ENCODE peak calls at places on chromosomes 6 and 20, in eight cellular contexts. K is activated T-helper 1 cell treated with anti-CD3 and anti-CD28 coated beads, Interleukin-12 subunit alpha, Interleukin-12 subunit beta, Interleukin-2, Interleukin-4 antibody, amounts not matched to agents 30 ng/mL and 10 ng/mL and 1 ng/mL, durations not matched to agents 14 hours and 24 hours and 36 hours; Q is activated CD4-positive, alpha-beta T cell treated with anti-CD3 and anti-CD28 coated beads, Interleukin-2, amount 50 U/mL, for 1 hour; F is caudate nucleus; G is AG04450; M is tibial nerve; S is lung microvascular endothelial cell; I is breast epithelium. N is an unnamed sample.

GRCh38 chr20:23225407-23226060 is 125.1 kb upstream of the NXT1 start:
- DNase-seq in S (peak), I (no peak), K (no peak), Q (no peak), G (peak), M (peak), F (no peak), N (no peak)

GRCh38 chr6:36028887-36029324 is 1.3 kb downstream of the MAPK14 start:
- DNase-seq in S (peak), Q (peak), F (peak), K (peak), M (peak), I (no peak), G (no peak), N (peak)

GRCh38 chr6:105849741-105850140 is 236.4 kb upstream of the PRDM1 start:
- DNase-seq in M (no peak), S (no peak), I (no peak), G (no peak), F (no peak), K (no peak), Q (no peak), N (no peak)

GRCh38 chr6:31049518-31049917 is 39.2 kb downstream of the MUC22 start:
- DNase-seq in F (no peak), G (no peak), M (no peak), I (no peak), S (peak), Q (no peak), K (no peak), N (no peak)

GRCh38 chr6:40586800-40587201 is 363 bp downstream of the LRFN2 start:
- DNase-seq in Q (no peak), I (no peak), S (peak), G (no peak), K (no peak), M (no peak), F (no peak), N (no peak)

GRCh38 chr20:18628330-18628941 is 40.6 kb downstream of the DTD1 start:
- DNase-seq in K (no peak), F (peak), I (no peak), G (no peak), S (no peak), M (no peak), Q (no peak), N (peak)

GRCh38 chr6:85751374-85752055 is 108.8 kb upstream of the SYNCRIP start:
- DNase-seq in I (no peak), K (no peak), M (no peak), F (no peak), Q (no peak), S (no peak), G (no peak), N (no peak)

GRCh38 chr6:147712841-147713240 is 204.4 kb downstream of the SAMD5 start:
- DNase-seq in S (no peak), Q (no peak), M (no peak), F (no peak), K (no peak), I (no peak), G (no peak), N (no peak)

GRCh38 chr6:37765182-37765780 is 54.2 kb upstream of the ZFAND3 start:
- DNase-seq in Q (no peak), K (no peak), I (no peak), F (no peak), S (no peak), M (no peak), G (no peak), N (no peak)

GRCh38 chr6:166476634-166477215 is 94.0 kb upstream of the MPC1 start:
- DNase-seq in S (no peak), K (no peak), M (no peak), I (no peak), F (no peak), Q (no peak), G (no peak), N (no peak)

GRCh38 chr6:21899708-21900107 is 306.2 kb downstream of the SOX4 start:
- DNase-seq in I (no peak), Q (no peak), F (no peak), G (no peak), M (no peak), K (no peak), S (no peak), N (no peak)

GRCh38 chr6:147372806-147373205 is 135.7 kb upstream of the SAMD5 start:
- DNase-seq in F (no peak), M (no peak), S (no peak), I (no peak), K (no peak), G (no peak), Q (no peak), N (no peak)

GRCh38 chr20:46545077-46545826 is 5.2 kb downstream of the OCSTAMP start:
- DNase-seq in I (no peak), K (peak), Q (no peak), G (no peak), S (no peak), M (no peak), F (no peak), N (no peak)

GRCh38 chr6:100810015-100810414 is 71.1 kb downstream of the ASCC3 start:
- DNase-seq in S (no peak), G (no peak), I (no peak), F (no peak), K (no peak), Q (no peak), M (no peak), N (no peak)

GRCh38 chr6:169326067-169326799 is 72.6 kb upstream of the THBS2 start:
- DNase-seq in Q (no peak), F (peak), S (no peak), K (no peak), I (no peak), G (no peak), M (no peak), N (peak)

GRCh38 chr6:28597924-28598323 is 72.2 kb downstream of the GPX5 start:
- DNase-seq in I (no peak), G (no peak), S (no peak), M (no peak), F (no peak), K (no peak), Q (no peak), N (no peak)

GRCh38 chr6:10733151-10733715 is 10.4 kb downstream of the TMEM14C start:
- DNase-seq in F (no peak), Q (no peak), I (no peak), S (no peak), K (no peak), M (no peak), G (no peak), N (no peak)

GRCh38 chr20:5663396-5663795 is 86.8 kb upstream of the SHLD1 start:
- DNase-seq in G (no peak), F (no peak), K (no peak), S (no peak), I (no peak), Q (no peak), M (no peak), N (no peak)

GRCh38 chr20:35312348-35312747 is 20.1 kb upstream of the FAM83C start:
- DNase-seq in Q (no peak), M (no peak), I (no peak), G (peak), F (no peak), S (peak), K (no peak), N (no peak)

GRCh38 chr6:128757961-128758360 is 125.0 kb upstream of the LAMA2 start:
- DNase-seq in K (no peak), Q (no peak), F (no peak), I (no peak), M (no peak), G (no peak), S (no peak), N (no peak)